ENCODE peak calls at places on chromosomes 7 and 10, in eight cellular contexts. One of them, this sample, is unnamed.

GRCh38 chr7:105473163-105473562 is 48.9 kb downstream of the PUS7 start:
- DNase-seq in PC-3: no peak
- DNase-seq in gastrocnemius medialis: no peak
- DNase-seq in CD4-positive, CD25-positive, alpha-beta regulatory T cell: no peak
- DNase-seq in aorta: no peak
- DNase-seq in SJSA1: no peak
- DNase-seq in Peyer's patch: no peak
- DNase-seq in mesendoderm: peak; percentile 33
- DNase-seq in this sample: no peak

GRCh38 chr10:50216894-50217293 is 34.4 kb downstream of the ASAH2 start:
- DNase-seq in PC-3: peak; percentile 78
- DNase-seq in gastrocnemius medialis: no peak
- DNase-seq in CD4-positive, CD25-positive, alpha-beta regulatory T cell: no peak
- DNase-seq in aorta: no peak
- DNase-seq in SJSA1: no peak
- DNase-seq in Peyer's patch: no peak
- DNase-seq in mesendoderm: peak; percentile 64
- DNase-seq in this sample: no peak

GRCh38 chr10:85570871-85571270 is 795.7 kb downstream of the GRID1 start:
- DNase-seq in PC-3: no peak
- DNase-seq in gastrocnemius medialis: no peak
- DNase-seq in CD4-positive, CD25-positive, alpha-beta regulatory T cell: no peak
- DNase-seq in aorta: no peak
- DNase-seq in SJSA1: no peak
- DNase-seq in Peyer's patch: no peak
- DNase-seq in mesendoderm: no peak
- DNase-seq in this sample: no peak

GRCh38 chr7:156875766-156876165 is 17.2 kb downstream of the LMBR1 start:
- DNase-seq in PC-3: no peak
- DNase-seq in gastrocnemius medialis: no peak
- DNase-seq in CD4-positive, CD25-positive, alpha-beta regulatory T cell: no peak
- DNase-seq in aorta: no peak
- DNase-seq in SJSA1: no peak
- DNase-seq in Peyer's patch: no peak
- DNase-seq in mesendoderm: no peak
- DNase-seq in this sample: no peak

GRCh38 chr10:75438275-75438674 is 6.9 kb downstream of the LRMDA start:
- DNase-seq in PC-3: no peak
- DNase-seq in gastrocnemius medialis: no peak
- DNase-seq in CD4-positive, CD25-positive, alpha-beta regulatory T cell: no peak
- DNase-seq in aorta: no peak
- DNase-seq in SJSA1: no peak
- DNase-seq in Peyer's patch: no peak
- DNase-seq in mesendoderm: no peak
- DNase-seq in this sample: no peak

GRCh38 chr10:3471927-3472704 is 299.5 kb upstream of the PITRM1 start:
- DNase-seq in PC-3: peak; percentile 27
- DNase-seq in gastrocnemius medialis: no peak
- DNase-seq in CD4-positive, CD25-positive, alpha-beta regulatory T cell: peak; percentile 23
- DNase-seq in aorta: no peak
- DNase-seq in SJSA1: peak; percentile 68
- DNase-seq in Peyer's patch: peak; percentile 48
- DNase-seq in mesendoderm: peak; percentile 38
- DNase-seq in this sample: peak; percentile 13

GRCh38 chr7:16652255-16652583 is 6.2 kb downstream of the BZW2 start:
- DNase-seq in PC-3: no peak
- DNase-seq in gastrocnemius medialis: no peak
- DNase-seq in CD4-positive, CD25-positive, alpha-beta regulatory T cell: no peak
- DNase-seq in aorta: no peak
- DNase-seq in SJSA1: no peak
- DNase-seq in Peyer's patch: no peak
- DNase-seq in mesendoderm: no peak
- DNase-seq in this sample: no peak

GRCh38 chr7:121798076-121798475 is 74.9 kb upstream of the PTPRZ1 start:
- DNase-seq in PC-3: no peak
- DNase-seq in gastrocnemius medialis: no peak
- DNase-seq in CD4-positive, CD25-positive, alpha-beta regulatory T cell: no peak
- DNase-seq in aorta: no peak
- DNase-seq in SJSA1: no peak
- DNase-seq in Peyer's patch: no peak
- DNase-seq in mesendoderm: no peak
- DNase-seq in this sample: no peak

GRCh38 chr7:116395125-116395791 is 104.3 kb upstream of the CAV2 start:
- DNase-seq in PC-3: peak; percentile 92
- DNase-seq in gastrocnemius medialis: no peak
- DNase-seq in CD4-positive, CD25-positive, alpha-beta regulatory T cell: no peak
- DNase-seq in aorta: no peak
- DNase-seq in SJSA1: peak; percentile 89
- DNase-seq in Peyer's patch: no peak
- DNase-seq in mesendoderm: peak; percentile 86
- DNase-seq in this sample: no peak

GRCh38 chr7:50791921-50792341 is 9.2 kb upstream of the GRB10 start:
- DNase-seq in PC-3: peak; percentile 23
- DNase-seq in gastrocnemius medialis: peak; percentile 13
- DNase-seq in CD4-positive, CD25-positive, alpha-beta regulatory T cell: no peak
- DNase-seq in aorta: no peak
- DNase-seq in SJSA1: no peak
- DNase-seq in Peyer's patch: no peak
- DNase-seq in mesendoderm: peak; percentile 40
- DNase-seq in this sample: no peak
- H3K27ac ChIP-seq in PC-3: peak overlapping the region; percentile 29
- H3K27ac ChIP-seq in gastrocnemius medialis: peak overlapping the region; percentile 86
- H3K27ac ChIP-seq in CD4-positive, CD25-positive, alpha-beta regulatory T cell: no peak overlapping the region
- H3K27ac ChIP-seq in aorta: no peak overlapping the region
- H3K27ac ChIP-seq in SJSA1: no peak overlapping the region
- H3K27ac ChIP-seq in Peyer's patch: no peak overlapping the region
- H3K27ac ChIP-seq in mesendoderm: peak overlapping the region; percentile 93
- H3K27ac ChIP-seq in this sample: no peak overlapping the region

GRCh38 chr7:128031901-128032604 is 816 bp upstream of the LRRC4 start:
- DNase-seq in PC-3: no peak
- DNase-seq in gastrocnemius medialis: peak; percentile 25
- DNase-seq in CD4-positive, CD25-positive, alpha-beta regulatory T cell: peak; percentile 48
- DNase-seq in aorta: peak; percentile 78
- DNase-seq in SJSA1: peak; percentile 77
- DNase-seq in Peyer's patch: peak; percentile 56
- DNase-seq in mesendoderm: peak; percentile 86
- DNase-seq in this sample: peak; percentile 56

GRCh38 chr7:128034830-128035229 is 3.6 kb upstream of the LRRC4 start:
- DNase-seq in PC-3: no peak
- DNase-seq in gastrocnemius medialis: no peak
- DNase-seq in CD4-positive, CD25-positive, alpha-beta regulatory T cell: no peak
- DNase-seq in aorta: no peak
- DNase-seq in SJSA1: no peak
- DNase-seq in Peyer's patch: no peak
- DNase-seq in mesendoderm: no peak
- DNase-seq in this sample: no peak

GRCh38 chr7:128030999-128031681 is at the start of gene LRRC4:
- DNase-seq in PC-3: no peak
- DNase-seq in gastrocnemius medialis: no peak
- DNase-seq in CD4-positive, CD25-positive, alpha-beta regulatory T cell: peak; percentile 11
- DNase-seq in aorta: no peak
- DNase-seq in SJSA1: peak; percentile 51
- DNase-seq in Peyer's patch: peak; percentile 59
- DNase-seq in mesendoderm: peak; percentile 69
- DNase-seq in this sample: no peak

GRCh38 chr7:128032605-128033235 is 1.5 kb upstream of the LRRC4 start:
- DNase-seq in PC-3: no peak
- DNase-seq in gastrocnemius medialis: no peak
- DNase-seq in CD4-positive, CD25-positive, alpha-beta regulatory T cell: no peak
- DNase-seq in aorta: peak; percentile 82
- DNase-seq in SJSA1: no peak
- DNase-seq in Peyer's patch: no peak
- DNase-seq in mesendoderm: peak; percentile 68
- DNase-seq in this sample: peak; percentile 18

GRCh38 chr7:128033246-128033645 is 2.0 kb upstream of the LRRC4 start:
- DNase-seq in PC-3: no peak
- DNase-seq in gastrocnemius medialis: no peak
- DNase-seq in CD4-positive, CD25-positive, alpha-beta regulatory T cell: no peak
- DNase-seq in aorta: no peak
- DNase-seq in SJSA1: no peak
- DNase-seq in Peyer's patch: no peak
- DNase-seq in mesendoderm: no peak
- DNase-seq in this sample: no peak
- H3K27me3 ChIP-seq in PC-3: no peaks in the 10 kb centered on the region
- H3K27me3 ChIP-seq in gastrocnemius medialis: no peaks in the 10 kb centered on the region
- H3K27me3 ChIP-seq in CD4-positive, CD25-positive, alpha-beta regulatory T cell: no peaks in the 10 kb centered on the region
- H3K27me3 ChIP-seq in aorta: no peaks in the 10 kb centered on the region
- H3K27me3 ChIP-seq in SJSA1: no peaks in the 10 kb centered on the region
- H3K27me3 ChIP-seq in Peyer's patch: no peaks in the 10 kb centered on the region
- H3K27me3 ChIP-seq in mesendoderm: no peaks in the 10 kb centered on the region
- H3K27me3 ChIP-seq in this sample: no peaks in the 10 kb centered on the region

GRCh38 chr7:123629281-123629680 is 26.4 kb upstream of the LMOD2 start:
- DNase-seq in PC-3: no peak
- DNase-seq in gastrocnemius medialis: no peak
- DNase-seq in CD4-positive, CD25-positive, alpha-beta regulatory T cell: no peak
- DNase-seq in aorta: no peak
- DNase-seq in SJSA1: no peak
- DNase-seq in Peyer's patch: no peak
- DNase-seq in mesendoderm: no peak
- DNase-seq in this sample: no peak
- H3K4me1 ChIP-seq in PC-3: peaks cover 10% of the 10 kb centered on the region
- H3K4me1 ChIP-seq in gastrocnemius medialis: peaks cover 25% of the 10 kb centered on the region
- H3K4me1 ChIP-seq in CD4-positive, CD25-positive, alpha-beta regulatory T cell: no peaks in the 10 kb centered on the region
- H3K4me1 ChIP-seq in aorta: no peaks in the 10 kb centered on the region
- H3K4me1 ChIP-seq in SJSA1: peaks cover 10% of the 10 kb centered on the region
- H3K4me1 ChIP-seq in Peyer's patch: no peaks in the 10 kb centered on the region
- H3K4me1 ChIP-seq in mesendoderm: no peaks in the 10 kb centered on the region
- H3K4me1 ChIP-seq in this sample: no peaks in the 10 kb centered on the region

GRCh38 chr7:2402687-2403013 is 761 bp upstream of the CHST12 start:
- DNase-seq in PC-3: no peak
- DNase-seq in gastrocnemius medialis: no peak
- DNase-seq in CD4-positive, CD25-positive, alpha-beta regulatory T cell: no peak
- DNase-seq in aorta: no peak
- DNase-seq in SJSA1: no peak
- DNase-seq in Peyer's patch: no peak
- DNase-seq in mesendoderm: no peak
- DNase-seq in this sample: no peak
- H3K27ac ChIP-seq in PC-3: no peak overlapping the region
- H3K27ac ChIP-seq in gastrocnemius medialis: peak overlapping the region; percentile 69
- H3K27ac ChIP-seq in CD4-positive, CD25-positive, alpha-beta regulatory T cell: peak overlapping the region; percentile 16
- H3K27ac ChIP-seq in aorta: no peak overlapping the region
- H3K27ac ChIP-seq in SJSA1: no peak overlapping the region
- H3K27ac ChIP-seq in Peyer's patch: peak overlapping the region; percentile 44
- H3K27ac ChIP-seq in mesendoderm: no peak overlapping the region
- H3K27ac ChIP-seq in this sample: peak overlapping the region; percentile 65

GRCh38 chr7:129203050-129203741 is 14.8 kb downstream of the SMO start:
- DNase-seq in PC-3: no peak
- DNase-seq in gastrocnemius medialis: no peak
- DNase-seq in CD4-positive, CD25-positive, alpha-beta regulatory T cell: no peak
- DNase-seq in aorta: no peak
- DNase-seq in SJSA1: no peak
- DNase-seq in Peyer's patch: no peak
- DNase-seq in mesendoderm: no peak
- DNase-seq in this sample: no peak
- H3K27me3 ChIP-seq in PC-3: no peaks in the 10 kb centered on the region
- H3K27me3 ChIP-seq in gastrocnemius medialis: no peaks in the 10 kb centered on the region
- H3K27me3 ChIP-seq in CD4-positive, CD25-positive, alpha-beta regulatory T cell: peaks cover 2% of the 10 kb centered on the region
- H3K27me3 ChIP-seq in aorta: no peaks in the 10 kb centered on the region
- H3K27me3 ChIP-seq in SJSA1: no peaks in the 10 kb centered on the region
- H3K27me3 ChIP-seq in Peyer's patch: no peaks in the 10 kb centered on the region
- H3K27me3 ChIP-seq in mesendoderm: no peaks in the 10 kb centered on the region
- H3K27me3 ChIP-seq in this sample: no peaks in the 10 kb centered on the region

DNA sequence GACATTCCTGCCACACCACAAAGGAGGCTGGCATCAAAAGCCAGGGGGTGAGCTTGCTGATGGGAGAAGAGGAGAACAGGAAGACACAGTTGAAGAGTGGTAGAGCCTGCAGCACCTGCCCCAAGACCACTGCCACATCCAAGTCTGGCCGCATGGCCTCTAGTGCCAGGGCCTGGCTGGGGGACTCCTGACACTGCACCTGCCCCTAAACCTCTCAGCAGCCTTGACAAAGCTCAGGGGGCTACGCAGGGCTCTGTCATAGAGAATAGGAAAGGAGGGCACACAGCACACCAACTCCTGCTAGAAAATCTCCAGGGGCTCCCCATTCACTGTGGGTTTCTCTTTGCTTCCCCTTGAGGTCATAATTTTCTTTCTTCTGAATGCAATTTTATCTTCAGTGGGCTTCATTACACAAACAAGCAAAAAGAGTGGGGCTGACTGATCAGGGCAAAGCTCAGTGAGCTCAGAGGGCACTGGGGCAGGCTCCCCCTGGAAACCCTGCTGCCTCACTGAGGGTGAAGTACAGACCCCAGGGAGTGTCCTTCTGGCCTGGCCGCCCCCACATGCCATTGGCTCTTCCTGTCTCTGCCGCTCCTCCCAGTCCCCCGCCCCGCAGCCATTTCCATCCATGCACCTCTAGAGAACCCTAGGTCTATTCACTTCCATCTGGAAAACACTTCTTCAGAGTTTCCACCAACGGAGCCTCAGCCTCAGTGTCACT is 37.2 kb downstream of the VOPP1 start:
- DNase-seq in PC-3: no peak
- DNase-seq in gastrocnemius medialis: no peak
- DNase-seq in CD4-positive, CD25-positive, alpha-beta regulatory T cell: no peak
- DNase-seq in aorta: no peak
- DNase-seq in SJSA1: no peak
- DNase-seq in Peyer's patch: no peak
- DNase-seq in mesendoderm: no peak
- DNase-seq in this sample: no peak
- H3K4me1 ChIP-seq in PC-3: peaks cover 40% of the 10 kb centered on the region
- H3K4me1 ChIP-seq in gastrocnemius medialis: peaks cover 57% of the 10 kb centered on the region
- H3K4me1 ChIP-seq in CD4-positive, CD25-positive, alpha-beta regulatory T cell: peaks cover 91% of the 10 kb centered on the region
- H3K4me1 ChIP-seq in aorta: no peaks in the 10 kb centered on the region
- H3K4me1 ChIP-seq in SJSA1: peaks cover 67% of the 10 kb centered on the region
- H3K4me1 ChIP-seq in Peyer's patch: peaks cover 34% of the 10 kb centered on the region
- H3K4me1 ChIP-seq in mesendoderm: peaks cover 5% of the 10 kb centered on the region
- H3K4me1 ChIP-seq in this sample: peaks cover 75% of the 10 kb centered on the region

DNA sequence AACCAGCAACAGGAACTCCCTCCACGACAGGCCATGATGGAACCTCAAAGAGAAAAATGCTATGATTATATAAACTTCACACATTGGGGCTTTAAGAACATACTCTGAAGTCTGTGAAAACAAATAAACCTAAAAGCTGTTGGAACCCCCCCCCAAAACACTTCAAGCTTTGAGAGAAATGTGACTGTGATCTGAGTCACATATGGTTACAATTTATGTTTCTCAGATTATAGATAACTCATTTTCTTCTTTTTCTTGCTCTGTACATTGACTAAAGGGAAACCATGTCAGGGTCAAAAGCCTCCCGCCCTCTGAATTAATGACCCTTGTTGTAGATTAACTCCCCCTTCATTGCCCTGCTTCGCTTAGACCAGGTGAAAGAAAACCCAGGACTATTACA is 15.8 kb downstream of the VOPP1 start:
- DNase-seq in PC-3: peak; percentile 45
- DNase-seq in gastrocnemius medialis: no peak
- DNase-seq in CD4-positive, CD25-positive, alpha-beta regulatory T cell: no peak
- DNase-seq in aorta: no peak
- DNase-seq in SJSA1: no peak
- DNase-seq in Peyer's patch: no peak
- DNase-seq in mesendoderm: no peak
- DNase-seq in this sample: no peak
- H3K27ac ChIP-seq in PC-3: peak overlapping the region; percentile 72
- H3K27ac ChIP-seq in gastrocnemius medialis: peak overlapping the region; percentile 96
- H3K27ac ChIP-seq in CD4-positive, CD25-positive, alpha-beta regulatory T cell: peak overlapping the region; percentile 47
- H3K27ac ChIP-seq in aorta: no peak overlapping the region
- H3K27ac ChIP-seq in SJSA1: no peak overlapping the region
- H3K27ac ChIP-seq in Peyer's patch: no peak overlapping the region
- H3K27ac ChIP-seq in mesendoderm: no peak overlapping the region
- H3K27ac ChIP-seq in this sample: no peak overlapping the region

GRCh38 chr7:1355568-1356340 is 103.5 kb downstream of the MICALL2 start:
- DNase-seq in PC-3: no peak
- DNase-seq in gastrocnemius medialis: no peak
- DNase-seq in CD4-positive, CD25-positive, alpha-beta regulatory T cell: no peak
- DNase-seq in aorta: peak; percentile 59
- DNase-seq in SJSA1: no peak
- DNase-seq in Peyer's patch: peak; percentile 54
- DNase-seq in mesendoderm: no peak
- DNase-seq in this sample: no peak
- H3K27me3 ChIP-seq in PC-3: peaks cover 6% of the 10 kb centered on the region
- H3K27me3 ChIP-seq in gastrocnemius medialis: peaks cover 55% of the 10 kb centered on the region
- H3K27me3 ChIP-seq in CD4-positive, CD25-positive, alpha-beta regulatory T cell: no peaks in the 10 kb centered on the region
- H3K27me3 ChIP-seq in aorta: no peaks in the 10 kb centered on the region
- H3K27me3 ChIP-seq in SJSA1: peaks cover 51% of the 10 kb centered on the region
- H3K27me3 ChIP-seq in Peyer's patch: no peaks in the 10 kb centered on the region
- H3K27me3 ChIP-seq in mesendoderm: no peaks in the 10 kb centered on the region
- H3K27me3 ChIP-seq in this sample: no peaks in the 10 kb centered on the region

GRCh38 chr7:94386416-94386815 is 8.3 kb upstream of the COL1A2 start:
- DNase-seq in PC-3: no peak
- DNase-seq in gastrocnemius medialis: no peak
- DNase-seq in CD4-positive, CD25-positive, alpha-beta regulatory T cell: no peak
- DNase-seq in aorta: no peak
- DNase-seq in SJSA1: no peak
- DNase-seq in Peyer's patch: no peak
- DNase-seq in mesendoderm: peak; percentile 32
- DNase-seq in this sample: no peak
- H3K4me1 ChIP-seq in PC-3: peaks cover 22% of the 10 kb centered on the region
- H3K4me1 ChIP-seq in gastrocnemius medialis: no peaks in the 10 kb centered on the region
- H3K4me1 ChIP-seq in CD4-positive, CD25-positive, alpha-beta regulatory T cell: no peaks in the 10 kb centered on the region
- H3K4me1 ChIP-seq in aorta: no peaks in the 10 kb centered on the region
- H3K4me1 ChIP-seq in SJSA1: peaks cover 14% of the 10 kb centered on the region
- H3K4me1 ChIP-seq in Peyer's patch: no peaks in the 10 kb centered on the region
- H3K4me1 ChIP-seq in mesendoderm: peaks cover 3% of the 10 kb centered on the region
- H3K4me1 ChIP-seq in this sample: no peaks in the 10 kb centered on the region

This sample was measured in naive thymus-derived CD4-positive, alpha-beta T cell.